ENCODE peak calls at places on chromosomes 6 and 20, in eight cellular contexts. W, V, E, H, X, Y, R and M are unnamed samples. For H3K9me3, the result is how much of the 10 kb centered on the place peaks cover.

GRCh38 chr6:166940643-166941068 is 15.7 kb downstream of the RNASET2 start:
- DNase-seq in W (peak), V (no peak), E (no peak), H (peak), X (no peak), Y (no peak), R (no peak), M (no peak)

GRCh38 chr20:42123981-42124473 is 505.9 kb upstream of the CHD6 start:
- DNase-seq in W (no peak), V (no peak), E (no peak), H (no peak), X (no peak), Y (no peak), R (no peak), M (no peak)

GRCh38 chr20:35085477-35086225 is 7.0 kb downstream of the TRPC4AP start:
- DNase-seq in W (no peak), V (no peak), E (no peak), H (no peak), X (no peak), Y (no peak), R (no peak), M (no peak)

GRCh38 chr20:37526238-37526838 is 1.3 kb downstream of the BLCAP start:
- DNase-seq in W (peak), V (no peak), E (peak), H (no peak), X (peak), Y (no peak), R (no peak), M (no peak)

GRCh38 chr6:13702809-13703302 is 8.8 kb downstream of the RANBP9 start:
- DNase-seq in W (no peak), V (no peak), E (no peak), H (no peak), X (no peak), Y (no peak), R (no peak), M (no peak)

GRCh38 chr6:36154286-36154685 is 24.0 kb downstream of the MAPK13 start:
- DNase-seq in W (peak), V (no peak), E (no peak), H (no peak), X (no peak), Y (no peak), R (no peak), M (no peak)

GRCh38 chr6:35718354-35718695 is 18.5 kb upstream of the ARMC12 start:
- DNase-seq in W (no peak), V (no peak), E (no peak), H (no peak), X (no peak), Y (no peak), R (no peak), M (no peak)

GRCh38 chr20:57598491-57598890 is 21.7 kb downstream of the ZBP1 start:
- DNase-seq in W (no peak), V (no peak), E (no peak), H (no peak), X (no peak), Y (no peak), R (no peak), M (no peak)

GRCh38 chr6:90574610-90575009 is 12.3 kb downstream of the MAP3K7 start:
- DNase-seq in W (no peak), V (no peak), E (peak), H (peak), X (no peak), Y (no peak), R (no peak), M (no peak)

GRCh38 chr20:46206025-46206424 is 87.9 kb downstream of the CD40 start:
- DNase-seq in W (peak), V (no peak), E (peak), H (peak), X (peak), Y (no peak), R (peak), M (no peak)

GRCh38 chr6:146200136-146200708 is 171.4 kb downstream of the GRM1 start:
- DNase-seq in W (no peak), V (no peak), E (peak), H (no peak), X (no peak), Y (no peak), R (no peak), M (no peak)

GRCh38 chr6:148965287-148965686 is 218.5 kb downstream of the UST start:
- DNase-seq in W (no peak), V (no peak), E (peak), H (no peak), X (no peak), Y (no peak), R (peak), M (no peak)

GRCh38 chr6:47057830-47058540 is 15.9 kb upstream of the ADGRF1 start:
- DNase-seq in W (no peak), V (no peak), E (no peak), H (no peak), X (no peak), Y (no peak), R (no peak), M (no peak)

GRCh38 chr6:44235269-44235668 is 11.6 kb upstream of the HSP90AB1 start:
- DNase-seq in W (no peak), V (no peak), E (no peak), H (no peak), X (no peak), Y (no peak), R (no peak), M (no peak)

GRCh38 chr20:46307139-46307998 is 929 bp downstream of the CDH22 start:
- DNase-seq in W (no peak), V (peak), E (peak), H (peak), X (peak), Y (no peak), R (peak), M (peak)

GRCh38 chr6:11110921-11111768 is at the start of gene ERVFRD-1:
- DNase-seq in W (no peak), V (no peak), E (no peak), H (no peak), X (no peak), Y (no peak), R (no peak), M (no peak)

GRCh38 chr6:15864708-15865062 is 201.9 kb upstream of the DTNBP1 start:
- DNase-seq in W (no peak), V (no peak), E (no peak), H (no peak), X (no peak), Y (no peak), R (no peak), M (no peak)

GRCh38 chr6:166420351-166420750 is 37.6 kb upstream of the MPC1 start:
- DNase-seq in W (no peak), V (no peak), E (peak), H (peak), X (peak), Y (no peak), R (no peak), M (no peak)

GRCh38 chr20:47318596-47319516 is 37.6 kb downstream of the ZMYND8 start:
- DNase-seq in W (peak), V (no peak), E (peak), H (peak), X (peak), Y (peak), R (peak), M (peak)

GRCh38 chr6:13398081-13398406 is 69.7 kb upstream of the TBC1D7 start:
- DNase-seq in W (no peak), V (no peak), E (no peak), H (no peak), X (no peak), Y (no peak), R (no peak), M (no peak)

DNA sequence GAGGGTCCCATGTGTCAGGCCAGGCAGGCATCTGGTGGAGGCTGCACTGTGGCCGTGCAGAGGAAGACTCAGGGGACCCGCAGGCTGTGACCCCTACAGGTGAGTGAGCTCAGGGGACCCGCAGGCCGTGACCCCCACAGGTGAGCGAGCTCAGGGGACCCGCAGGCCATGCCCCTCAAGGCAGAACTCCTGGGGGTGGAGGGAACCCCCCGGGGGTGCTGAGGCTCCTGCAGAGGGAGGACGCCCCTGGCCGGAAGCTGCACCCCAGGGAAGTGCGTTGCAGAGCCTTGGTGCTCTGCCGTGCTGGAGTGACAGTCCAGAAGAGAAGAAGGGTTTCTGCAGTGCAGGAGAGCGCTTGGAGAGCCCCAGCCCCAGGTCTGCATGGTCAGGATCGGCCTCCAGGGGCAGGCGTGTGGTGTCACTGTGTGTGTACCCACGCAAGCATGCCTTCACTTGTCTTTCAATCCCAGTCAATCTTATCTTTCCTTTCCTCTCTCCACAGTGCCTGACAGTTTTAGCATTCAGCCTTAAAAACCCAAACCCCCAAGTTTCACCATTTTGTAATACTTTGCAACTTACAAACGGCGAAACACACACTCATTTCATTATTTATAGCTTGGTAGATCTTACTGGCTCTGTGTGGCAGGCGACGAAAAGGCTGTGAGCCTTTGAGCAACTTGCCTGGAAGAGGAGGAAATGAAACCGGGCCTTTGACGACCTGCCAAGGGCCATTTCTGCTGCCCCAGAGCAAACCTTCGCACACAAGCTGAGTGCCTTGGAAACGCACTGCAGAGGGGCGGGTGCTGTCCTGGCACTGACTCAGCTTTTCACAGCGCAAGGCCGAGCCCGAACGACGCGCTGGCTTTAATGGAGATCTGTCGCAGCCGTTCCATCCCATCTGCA is 101.4 kb upstream of the AGPAT4 start:
- DNase-seq in W (peak), V (no peak), E (peak), H (peak), X (peak), Y (peak), R (peak), M (no peak)
- TF ChIP-seq CTCF in W (no peak), V (no peak), E (peak), H (peak), X (peak), Y (no peak), R (no peak), M (peak)

GRCh38 chr20:55417797-55418196 is 587.5 kb downstream of the CBLN4 start:
- DNase-seq in W (no peak), V (no peak), E (no peak), H (no peak), X (no peak), Y (no peak), R (no peak), M (no peak)

GRCh38 chr20:55415567-55416142 is 589.7 kb downstream of the CBLN4 start:
- DNase-seq in W (no peak), V (no peak), E (peak), H (no peak), X (no peak), Y (no peak), R (no peak), M (no peak)
- H3K9me3 ChIP-seq in W (under half), V (under half), E (under half), H (under half), X (under half), Y (under half), R (under half), M (under half)

GRCh38 chr6:79084693-79085092 is 6.6 kb upstream of the PHIP start:
- DNase-seq in W (no peak), V (no peak), E (peak), H (peak), X (no peak), Y (no peak), R (no peak), M (no peak)

GRCh38 chr6:79094938-79095337 is 16.9 kb upstream of the PHIP start:
- DNase-seq in W (no peak), V (no peak), E (no peak), H (no peak), X (no peak), Y (no peak), R (no peak), M (no peak)

GRCh38 chr6:79089552-79090404 is 11.7 kb upstream of the PHIP start:
- DNase-seq in W (no peak), V (no peak), E (no peak), H (no peak), X (no peak), Y (no peak), R (no peak), M (no peak)
- TF ChIP-seq CTCF in W (no peak), V (peak), E (no peak), H (no peak), X (no peak), Y (no peak), R (no peak), M (no peak)

DNA sequence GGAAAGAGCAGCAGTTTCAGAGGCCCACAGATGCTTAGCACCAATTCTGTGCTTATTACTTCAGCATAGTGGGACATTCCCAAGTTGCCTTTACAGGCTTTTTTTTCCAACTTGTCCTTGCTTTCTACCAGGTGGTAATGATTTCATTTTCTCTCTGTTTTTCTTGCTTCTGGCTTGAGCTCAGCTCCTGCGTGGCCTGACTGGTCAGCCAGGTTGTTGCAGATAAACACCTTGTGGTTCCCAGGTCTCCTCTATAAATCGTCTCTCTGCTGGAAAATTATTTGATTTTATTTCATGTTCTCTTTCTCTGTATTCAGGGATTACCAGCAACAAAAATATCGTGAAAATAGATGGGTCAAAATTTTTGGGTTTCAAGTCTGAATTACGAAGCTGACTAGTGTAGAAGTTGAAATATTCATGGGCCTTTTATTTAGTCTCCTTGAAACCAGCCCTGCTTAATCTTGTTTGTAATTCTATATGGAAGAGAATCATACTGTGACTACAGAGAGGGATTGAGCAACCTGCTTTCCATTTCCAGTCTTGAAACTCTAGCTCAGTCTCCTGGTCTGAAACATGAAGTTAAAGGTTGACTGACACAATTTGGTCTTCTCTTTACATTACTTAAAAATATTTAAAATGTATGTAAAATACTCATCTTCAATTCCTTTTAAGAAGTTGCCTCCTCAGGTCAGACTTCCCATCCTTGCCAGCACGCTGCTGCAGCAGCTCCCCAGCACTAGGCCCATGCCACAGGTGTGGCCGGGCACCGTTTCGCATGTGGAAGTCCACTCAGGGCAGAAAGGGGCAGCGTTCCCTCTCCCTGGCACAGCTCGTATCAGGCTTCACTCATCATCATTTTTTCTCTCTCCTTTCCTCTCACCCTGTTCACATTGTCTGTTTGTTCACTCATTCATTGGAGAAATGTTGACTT is 7.0 kb downstream of the DUSP22 start:
- DNase-seq in W (no peak), V (no peak), E (no peak), H (peak), X (no peak), Y (no peak), R (no peak), M (no peak)
- H3K9me3 ChIP-seq in W (under half), V (under half), E (under half), H (under half), X (under half), Y (under half), R (under half), M (under half)

DNA sequence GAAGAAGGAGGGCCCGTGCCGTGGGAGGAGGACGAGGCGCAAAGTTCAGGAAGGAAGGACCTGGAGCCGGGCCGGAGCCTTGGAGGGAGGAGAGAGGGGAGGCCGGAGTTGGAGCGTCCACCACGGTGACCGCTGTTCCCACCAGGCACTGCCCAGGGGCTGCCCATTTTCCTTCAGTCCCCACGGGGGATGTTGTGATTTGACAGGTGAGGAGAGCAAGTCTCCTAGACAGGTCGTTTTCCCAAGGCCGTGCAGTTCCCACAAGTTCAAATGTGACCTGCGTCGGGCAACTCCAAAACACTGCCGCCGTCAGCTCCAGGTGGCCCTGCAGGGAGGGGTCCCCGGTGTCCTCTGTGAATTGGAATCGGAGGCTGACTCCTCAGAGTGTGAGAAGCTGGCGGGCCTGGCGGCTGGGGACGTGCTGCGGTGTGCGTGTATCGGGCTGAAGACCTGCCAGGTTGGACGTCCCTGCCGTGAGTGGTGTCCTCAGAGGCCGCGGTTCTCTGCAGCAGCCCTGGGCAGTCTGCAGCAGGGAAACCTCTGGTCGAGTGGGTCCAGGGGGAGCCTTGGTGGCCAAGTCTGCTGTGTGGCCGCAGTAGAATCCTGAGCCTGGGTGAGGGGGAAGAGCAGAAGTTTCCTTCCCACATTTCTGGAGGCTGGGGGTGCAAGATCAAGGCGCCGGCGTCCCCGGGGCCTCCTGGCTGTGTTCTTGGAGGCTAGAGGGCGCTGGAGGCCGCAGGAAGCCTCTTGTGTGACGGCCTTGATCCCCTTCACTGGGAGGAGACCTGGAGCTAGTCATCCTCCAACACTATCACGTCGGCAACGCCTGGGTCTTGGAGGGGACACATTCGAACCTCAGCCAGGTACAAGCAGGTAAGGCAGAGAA is 115.0 kb upstream of the FRMD1 start:
- DNase-seq in W (no peak), V (no peak), E (peak), H (no peak), X (peak), Y (no peak), R (no peak), M (peak)
- TF ChIP-seq CTCF in W (no peak), V (no peak), E (peak), H (no peak), X (no peak), Y (no peak), R (no peak), M (peak)

GRCh38 chr6:4812068-4812467 is 35.9 kb downstream of the CDYL start:
- DNase-seq in W (no peak), V (no peak), E (no peak), H (no peak), X (no peak), Y (no peak), R (no peak), M (no peak)
- H3K9me3 ChIP-seq in W (under half), V (under half), E (under half), H (under half), X (under half), Y (under half), R (under half), M (under half)